ENCODE peak calls at places on chromosome 20, in six cellular contexts. D is heart left ventricle; Z is SW 1271; C is HT-29; S is adrenal gland; U is stimulated activated CD4-positive, alpha-beta T cell treated with anti-CD3 and anti-CD28 coated beads, Interleukin-4, amount 100 ng/mL, for 1 hour. R is an unnamed sample.

GRCh38 chr20:3681931-3682820 is at the start of gene ADAM33:
- DNase-seq in Z (no peak), D (peak; percentile 75), C (no peak), S (no peak), U (no peak), R (no peak)

GRCh38 chr20:49993301-49993751 is 10.5 kb downstream of the SNAI1 start:
- DNase-seq in U (no peak), Z (no peak), S (no peak), C (no peak), D (no peak), R (peak; percentile 70)

GRCh38 chr20:7924692-7925091 is 15.6 kb downstream of the HAO1 start:
- DNase-seq in U (no peak), Z (peak; percentile 84), S (no peak), C (no peak), D (no peak), R (no peak)

GRCh38 chr20:36336838-36337478 is 30.8 kb downstream of the DLGAP4 start:
- DNase-seq in C (no peak), D (no peak), S (no peak), Z (no peak), U (no peak), R (peak; percentile 6)

GRCh38 chr20:4625687-4626086 is 96.0 kb upstream of the PRND start:
- DNase-seq in C (no peak), Z (no peak), S (no peak), U (no peak), D (no peak), R (no peak)

GRCh38 chr20:32149566-32150170 is 40.2 kb downstream of the TM9SF4 start:
- DNase-seq in C (no peak), Z (no peak), D (no peak), U (no peak), S (peak; percentile 37), R (no peak)

GRCh38 chr20:17077030-17077429 is 149.8 kb upstream of the PCSK2 start:
- DNase-seq in C (no peak), D (no peak), S (no peak), Z (no peak), U (no peak), R (no peak)

GRCh38 chr20:63082308-63082938 is 75.7 kb upstream of the BHLHE23 start:
- DNase-seq in C (peak; percentile 53), D (peak; percentile 49), U (peak; percentile 33), S (no peak), Z (no peak), R (no peak)

GRCh38 chr20:1033751-1034419 is 31.8 kb upstream of the RSPO4 start:
- DNase-seq in C (no peak), D (no peak), U (no peak), Z (no peak), S (no peak), R (no peak)

GRCh38 chr20:5919634-5920544 is 30.4 kb downstream of the TRMT6 start:
- DNase-seq in Z (no peak), S (no peak), U (no peak), C (no peak), D (no peak), R (no peak)

GRCh38 chr20:43744121-43744520 is 17.3 kb upstream of the GTSF1L start:
- DNase-seq in C (no peak), D (no peak), Z (no peak), S (no peak), U (no peak), R (no peak)

GRCh38 chr20:49276201-49276894 is 1.5 kb downstream of the ZNFX1 start:
- DNase-seq in S (peak; percentile 49), Z (peak; percentile 68), U (peak; percentile 33), C (peak; percentile 79), D (peak; percentile 50), R (peak; percentile 70)

GRCh38 chr20:56380375-56380774 is 11.6 kb downstream of the AURKA start:
- DNase-seq in C (no peak), Z (no peak), D (no peak), U (no peak), S (no peak), R (no peak)

GRCh38 chr20:62702886-62703852 is 5.5 kb upstream of the NTSR1 start:
- DNase-seq in S (peak; percentile 82), D (no peak), Z (peak; percentile 93), C (peak; percentile 83), U (no peak), R (no peak)

R was measured in B cell.